ENCODE peak calls at places on chromosomes 12 and 14, in nine cellular contexts. One of them, this sample, is unnamed.

GRCh38 chr14:34331728-34332623 is 130.1 kb downstream of the SPTSSA start:
- DNase-seq in NCI-H82: peak
- DNase-seq in non-pigmented ciliary epithelial cell: no peak
- DNase-seq in brain microvascular endothelial cell: peak
- DNase-seq in neural crest cell: peak
- DNase-seq in RPMI7951: peak
- DNase-seq in EL: peak
- DNase-seq in AG08395: peak
- DNase-seq in PC-3: peak
- DNase-seq in this sample: no peak

GRCh38 chr12:21252070-21252469 is 82.6 kb downstream of the SLCO1A2 start:
- DNase-seq in NCI-H82: no peak
- DNase-seq in non-pigmented ciliary epithelial cell: no peak
- DNase-seq in brain microvascular endothelial cell: no peak
- DNase-seq in neural crest cell: no peak
- DNase-seq in RPMI7951: no peak
- DNase-seq in EL: no peak
- DNase-seq in AG08395: no peak
- DNase-seq in PC-3: no peak
- DNase-seq in this sample: no peak

GRCh38 chr14:75044760-75045159 is 6.5 kb downstream of the MLH3 start:
- DNase-seq in NCI-H82: peak
- DNase-seq in non-pigmented ciliary epithelial cell: no peak
- DNase-seq in brain microvascular endothelial cell: no peak
- DNase-seq in neural crest cell: no peak
- DNase-seq in RPMI7951: no peak
- DNase-seq in EL: no peak
- DNase-seq in AG08395: no peak
- DNase-seq in PC-3: no peak
- DNase-seq in this sample: no peak

GRCh38 chr12:96445743-96446655 is 43.4 kb upstream of the CFAP54 start:
- DNase-seq in NCI-H82: no peak
- DNase-seq in non-pigmented ciliary epithelial cell: peak
- DNase-seq in brain microvascular endothelial cell: peak
- DNase-seq in neural crest cell: no peak
- DNase-seq in RPMI7951: peak
- DNase-seq in EL: peak
- DNase-seq in AG08395: peak
- DNase-seq in PC-3: peak
- DNase-seq in this sample: peak

GRCh38 chr14:53124778-53125177 is 28.3 kb downstream of the DDHD1 start:
- DNase-seq in NCI-H82: peak
- DNase-seq in non-pigmented ciliary epithelial cell: no peak
- DNase-seq in brain microvascular endothelial cell: no peak
- DNase-seq in neural crest cell: no peak
- DNase-seq in RPMI7951: no peak
- DNase-seq in EL: no peak
- DNase-seq in AG08395: no peak
- DNase-seq in PC-3: no peak
- DNase-seq in this sample: no peak

GRCh38 chr14:96095581-96096476 is 56.7 kb downstream of the C14orf132 start:
- DNase-seq in NCI-H82: peak
- DNase-seq in non-pigmented ciliary epithelial cell: no peak
- DNase-seq in brain microvascular endothelial cell: peak
- DNase-seq in neural crest cell: no peak
- DNase-seq in RPMI7951: peak
- DNase-seq in EL: peak
- DNase-seq in AG08395: peak
- DNase-seq in PC-3: peak
- DNase-seq in this sample: peak

GRCh38 chr14:37088816-37089215 is 83.6 kb downstream of the SLC25A21 start:
- DNase-seq in NCI-H82: no peak
- DNase-seq in non-pigmented ciliary epithelial cell: no peak
- DNase-seq in brain microvascular endothelial cell: no peak
- DNase-seq in neural crest cell: no peak
- DNase-seq in RPMI7951: no peak
- DNase-seq in EL: no peak
- DNase-seq in AG08395: no peak
- DNase-seq in PC-3: no peak
- DNase-seq in this sample: no peak

GRCh38 chr12:14824012-14824634 is 10.1 kb upstream of the SMCO3 start:
- DNase-seq in NCI-H82: no peak
- DNase-seq in non-pigmented ciliary epithelial cell: no peak
- DNase-seq in brain microvascular endothelial cell: no peak
- DNase-seq in neural crest cell: no peak
- DNase-seq in RPMI7951: no peak
- DNase-seq in EL: peak
- DNase-seq in AG08395: no peak
- DNase-seq in PC-3: no peak
- DNase-seq in this sample: no peak

GRCh38 chr12:47992776-47993175 is 11.5 kb downstream of the COL2A1 start:
- DNase-seq in NCI-H82: no peak
- DNase-seq in non-pigmented ciliary epithelial cell: no peak
- DNase-seq in brain microvascular endothelial cell: no peak
- DNase-seq in neural crest cell: no peak
- DNase-seq in RPMI7951: no peak
- DNase-seq in EL: no peak
- DNase-seq in AG08395: no peak
- DNase-seq in PC-3: no peak
- DNase-seq in this sample: no peak

GRCh38 chr14:54312166-54312801 is 84.5 kb upstream of the CDKN3 start:
- DNase-seq in NCI-H82: no peak
- DNase-seq in non-pigmented ciliary epithelial cell: peak
- DNase-seq in brain microvascular endothelial cell: peak
- DNase-seq in neural crest cell: no peak
- DNase-seq in RPMI7951: peak
- DNase-seq in EL: peak
- DNase-seq in AG08395: peak
- DNase-seq in PC-3: peak
- DNase-seq in this sample: peak

GRCh38 chr14:76430017-76430416 is 54.1 kb downstream of the ESRRB start:
- DNase-seq in NCI-H82: no peak
- DNase-seq in non-pigmented ciliary epithelial cell: no peak
- DNase-seq in brain microvascular endothelial cell: no peak
- DNase-seq in neural crest cell: no peak
- DNase-seq in RPMI7951: no peak
- DNase-seq in EL: no peak
- DNase-seq in AG08395: no peak
- DNase-seq in PC-3: no peak
- DNase-seq in this sample: no peak

This sample was measured in GM04504.